ENCODE peak calls at places on chromosomes 7 and 10, in five cellular contexts. M, Q, U, N and W are unnamed samples.

GRCh38 chr7:144908943-144909556 is 73.2 kb upstream of the TPK1 start:
- DNase-seq in Q (no peak), N (no peak), U (no peak), M (no peak), W (no peak)

GRCh38 chr10:33211123-33211878 is 123.2 kb downstream of the NRP1 start:
- DNase-seq in N (no peak), M (peak; percentile 42), Q (no peak), U (peak; percentile 67), W (no peak)

GRCh38 chr7:63057265-63057664 is 941.4 kb upstream of the ZNF722 start:
- DNase-seq in M (no peak), Q (no peak), U (no peak), N (no peak), W (no peak)

GRCh38 chr10:103983367-103983911 is 16.5 kb downstream of the SLK start:
- DNase-seq in U (no peak), M (no peak), N (no peak), Q (no peak), W (no peak)

GRCh38 chr7:28135760-28136159 is 44.8 kb downstream of the JAZF1 start:
- DNase-seq in U (no peak), N (no peak), M (no peak), Q (no peak), W (no peak)

GRCh38 chr7:34655384-34655783 is 2.6 kb upstream of the NPSR1 start:
- DNase-seq in M (no peak), N (peak; percentile 46), Q (no peak), U (no peak), W (no peak)

GRCh38 chr7:48078470-48078869 is 10.6 kb upstream of the UPP1 start:
- DNase-seq in N (no peak), Q (no peak), M (no peak), U (no peak), W (no peak)

GRCh38 chr10:24333736-24334135 is 124.8 kb downstream of the KIAA1217 start:
- DNase-seq in N (no peak), M (no peak), Q (no peak), U (no peak), W (no peak)

GRCh38 chr7:517848-518629 is 1.6 kb downstream of the PDGFA start:
- DNase-seq in U (peak; percentile 86), Q (peak; percentile 38), M (peak; percentile 62), N (no peak), W (no peak)

GRCh38 chr10:24465124-24465874 is 256.4 kb downstream of the KIAA1217 start:
- DNase-seq in Q (no peak), M (peak; percentile 33), N (no peak), U (no peak), W (no peak)

GRCh38 chr10:11018830-11019692 is 1.4 kb downstream of the CELF2 start:
- DNase-seq in N (no peak), U (no peak), M (no peak), Q (no peak), W (no peak)

GRCh38 chr10:80581469-80581835 is 43.8 kb downstream of the SH2D4B start:
- DNase-seq in M (peak; percentile 27), U (no peak), Q (no peak), N (no peak), W (no peak)

GRCh38 chr10:115918812-115919211 is 354.2 kb downstream of the GFRA1 start:
- DNase-seq in U (no peak), Q (no peak), M (no peak), N (no peak), W (no peak)

GRCh38 chr7:148037049-148037448 is 553.5 kb upstream of the C7orf33 start:
- DNase-seq in U (no peak), Q (no peak), N (no peak), M (no peak), W (no peak)

GRCh38 chr7:41943098-41943577 is 240.2 kb upstream of the INHBA start:
- DNase-seq in M (peak; percentile 85), Q (peak; percentile 92), N (peak; percentile 82), U (peak; percentile 88), W (peak; percentile 59)

GRCh38 chr10:10726101-10726500 is 291.6 kb upstream of the CELF2 start:
- DNase-seq in U (no peak), Q (no peak), N (no peak), M (no peak), W (no peak)

GRCh38 chr7:146366938-146367337 is 250.3 kb downstream of the CNTNAP2 start:
- DNase-seq in M (no peak), Q (no peak), U (no peak), N (no peak), W (no peak)

GRCh38 chr7:18408461-18408860 is 87.1 kb upstream of the HDAC9 start:
- DNase-seq in N (no peak), U (no peak), Q (no peak), M (no peak), W (no peak)

GRCh38 chr7:63073736-63074135 is 924.9 kb upstream of the ZNF722 start:
- DNase-seq in Q (no peak), M (no peak), U (no peak), N (no peak), W (no peak)

GRCh38 chr10:105950410-105950809 is 1214.1 kb downstream of the SORCS1 start:
- DNase-seq in N (peak; percentile 28), U (peak; percentile 42), Q (peak; percentile 47), M (no peak), W (no peak)

GRCh38 chr10:37488792-37489657 is 363.6 kb downstream of the ANKRD30A start:
- DNase-seq in Q (no peak), M (peak; percentile 15), U (no peak), N (no peak), W (no peak)

GRCh38 chr7:99428972-99429566 is 9.5 kb downstream of the PTCD1 start:
- DNase-seq in M (no peak), N (no peak), U (no peak), Q (no peak), W (no peak)

GRCh38 chr7:139734395-139734794 is 43.4 kb downstream of the HIPK2 start:
- DNase-seq in N (no peak), M (no peak), U (peak; percentile 70), Q (peak; percentile 73), W (peak; percentile 17)

GRCh38 chr10:12556057-12556456 is 206.7 kb downstream of the CAMK1D start:
- DNase-seq in Q (no peak), N (no peak), U (no peak), M (no peak), W (no peak)

GRCh38 chr10:48187713-48188541 is 86.6 kb downstream of the FRMPD2 start:
- DNase-seq in M (no peak), Q (no peak), N (no peak), U (no peak), W (no peak)

GRCh38 chr7:87784424-87784823 is 91.7 kb downstream of the SLC25A40 start:
- DNase-seq in M (no peak), U (no peak), Q (no peak), N (no peak), W (no peak)

GRCh38 chr10:43192824-43193223 is 54.6 kb downstream of the CSGALNACT2 start:
- DNase-seq in Q (no peak), M (no peak), N (no peak), U (no peak), W (no peak)

GRCh38 chr10:43190775-43191174 is 52.5 kb downstream of the CSGALNACT2 start:
- DNase-seq in U (no peak), N (no peak), Q (no peak), M (no peak), W (no peak)

GRCh38 chr10:43186150-43186549 is 47.9 kb downstream of the CSGALNACT2 start:
- DNase-seq in N (no peak), U (no peak), Q (no peak), M (no peak), W (no peak)

GRCh38 chr10:43187213-43187612 is 49.0 kb downstream of the CSGALNACT2 start:
- DNase-seq in M (no peak), Q (no peak), N (no peak), U (no peak), W (no peak)

DNA sequence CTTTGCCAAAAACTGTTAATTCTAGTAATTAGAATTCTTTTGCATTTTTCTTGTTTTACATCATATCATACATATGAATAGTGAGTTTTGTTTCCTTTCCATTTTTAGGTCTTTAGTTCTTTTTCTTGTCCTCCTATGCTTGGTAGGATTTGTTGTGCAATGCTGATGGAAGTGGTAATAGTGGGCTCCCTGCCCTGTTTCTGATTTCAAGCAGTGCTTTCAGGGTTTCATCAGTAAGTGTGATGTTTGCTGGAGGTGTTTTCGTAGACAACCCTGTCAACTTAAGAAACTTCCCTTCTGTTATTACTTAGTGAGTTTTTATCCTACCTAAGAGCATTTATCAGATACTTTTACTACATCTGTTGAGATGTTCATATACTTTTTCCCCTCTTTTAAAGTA is 50.5 kb downstream of the CSGALNACT2 start:
- DNase-seq in U (no peak), N (no peak), M (no peak), Q (no peak), W (no peak)
- H3K4me1 ChIP-seq in U (no peaks in the 10 kb centered on the region), N (peaks cover 4% of the 10 kb centered on the region), M (no peaks in the 10 kb centered on the region), Q (peaks cover 8% of the 10 kb centered on the region), W (no peaks in the 10 kb centered on the region)

DNA sequence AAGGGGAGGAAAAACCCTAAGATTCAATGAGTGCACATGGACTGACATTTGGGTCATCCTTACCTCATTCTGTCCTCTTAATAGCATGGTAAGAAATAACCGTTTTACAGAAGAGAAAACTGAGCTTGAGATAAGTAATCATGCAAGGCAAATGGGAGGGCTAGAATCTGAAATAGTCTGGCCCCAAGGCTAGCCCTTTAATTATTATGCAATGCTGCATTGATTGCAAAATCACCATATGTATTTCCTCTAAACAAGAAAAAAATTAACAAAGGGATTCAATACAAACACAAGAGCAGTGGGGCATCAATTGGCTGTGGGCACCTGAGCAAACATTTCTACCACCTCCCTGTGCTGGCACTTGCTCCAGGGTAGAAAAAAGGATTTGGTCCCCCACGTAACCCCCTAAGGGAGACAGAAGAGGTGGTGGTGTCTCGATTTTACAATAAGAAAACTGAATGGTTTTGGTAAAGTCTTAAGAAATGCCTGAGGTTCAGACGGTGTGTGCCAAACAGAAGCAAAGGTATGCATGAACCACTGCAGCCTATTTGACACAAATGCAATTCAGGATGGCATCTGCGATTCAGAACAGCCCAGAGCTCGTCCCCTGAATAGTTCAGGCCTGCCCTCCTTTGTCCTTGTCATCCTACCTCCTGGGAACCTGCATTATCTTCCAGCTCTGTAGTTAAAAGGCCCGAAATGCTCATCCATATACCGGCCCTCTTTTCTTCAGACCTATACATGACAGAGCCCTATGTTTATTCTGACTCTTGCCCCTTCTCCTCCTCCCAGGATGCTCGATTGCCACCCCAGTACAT is 23.6 kb downstream of the PIP4K2A start:
- DNase-seq in M (no peak), N (no peak), Q (no peak), U (no peak), W (no peak)
- H3K4me3 ChIP-seq in M (no peak overlapping the region), N (no peak overlapping the region), Q (no peak overlapping the region), U (no peak overlapping the region), W (no peak overlapping the region)

DNA sequence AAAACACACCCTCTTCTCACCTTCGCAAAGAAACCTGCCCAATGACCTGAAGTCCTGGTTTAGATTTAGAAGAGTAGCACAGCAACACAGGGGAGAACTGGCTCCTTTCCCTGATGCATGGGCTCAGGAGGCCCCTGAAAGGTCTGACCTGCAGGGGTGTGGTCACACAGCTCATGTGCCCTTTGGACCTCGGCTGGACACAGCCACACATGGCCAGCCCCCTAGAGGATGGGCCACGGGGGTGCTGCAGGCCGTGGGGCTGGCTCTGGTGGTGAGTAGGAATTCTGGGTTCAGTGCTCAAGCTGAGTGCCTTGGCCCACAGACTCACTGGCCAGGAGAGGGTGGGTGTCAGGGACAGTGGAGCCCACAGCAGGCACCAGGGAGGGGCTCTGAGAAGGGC is 118.5 kb upstream of the ADCY1 start:
- DNase-seq in U (no peak), N (no peak), Q (no peak), M (no peak), W (no peak)
- H3K4me1 ChIP-seq in U (no peaks in the 10 kb centered on the region), N (no peaks in the 10 kb centered on the region), Q (no peaks in the 10 kb centered on the region), M (no peaks in the 10 kb centered on the region), W (no peaks in the 10 kb centered on the region)

DNA sequence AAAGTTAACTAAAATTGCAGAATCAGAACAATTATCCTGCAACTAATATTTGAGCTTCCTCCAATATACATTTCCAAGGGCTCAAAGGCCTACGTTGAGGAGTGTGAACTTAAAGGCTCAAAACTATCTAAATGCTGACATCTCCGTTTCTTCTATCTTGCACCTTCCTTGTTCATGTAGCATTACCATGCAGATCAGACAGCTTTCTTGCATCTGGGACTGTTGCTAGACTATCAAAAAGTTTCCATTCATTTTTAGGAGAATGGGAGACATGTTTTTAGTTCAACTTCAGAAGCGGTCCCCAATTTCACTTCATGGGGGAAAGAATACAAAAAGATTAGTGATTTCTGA is 2.9 kb downstream of the ANKRD1 start:
- DNase-seq in M (no peak), N (no peak), Q (no peak), U (no peak), W (no peak)
- H3K4me3 ChIP-seq in M (no peak overlapping the region), N (no peak overlapping the region), Q (no peak overlapping the region), U (peak overlapping the region; percentile 76), W (no peak overlapping the region)